ENCODE peak calls at places on chromosomes 7 and 10, in nine cellular contexts. J, W, X, U, E, P, F, O and A are unnamed samples.

GRCh38 chr10:118687472-118687871 is 67.3 kb downstream of the CACUL1 start:
- DNase-seq in U (no peak), E (no peak), W (no peak), P (no peak), J (no peak), X (no peak), O (no peak), F (no peak), A (no peak)

GRCh38 chr7:73308665-73309214 is at the start of gene NSUN5:
- DNase-seq in J (peak; percentile 94), F (peak; percentile 50), X (peak; percentile 95), O (peak; percentile 82), W (peak; percentile 60), E (peak; percentile 83), P (peak; percentile 71), U (peak; percentile 92), A (peak; percentile 94)

GRCh38 chr7:141328290-141328689 is 222.9 kb upstream of the AGK start:
- DNase-seq in P (no peak), O (no peak), X (no peak), E (no peak), F (no peak), U (no peak), W (no peak), J (no peak), A (peak; percentile 23)

GRCh38 chr10:73366381-73367298 is 8.0 kb upstream of the CFAP70 start:
- DNase-seq in F (no peak), E (no peak), W (no peak), O (no peak), X (no peak), P (no peak), J (no peak), U (no peak), A (no peak)

GRCh38 chr10:24541239-24541753 is 182.4 kb downstream of the ARHGAP21 start:
- DNase-seq in W (no peak), O (no peak), E (no peak), J (no peak), X (no peak), U (no peak), P (no peak), F (no peak), A (no peak)

GRCh38 chr10:132482090-132482489 is 55.5 kb upstream of the INPP5A start:
- DNase-seq in U (no peak), X (no peak), W (peak; percentile 84), O (no peak), F (no peak), J (no peak), E (no peak), P (no peak), A (no peak)

GRCh38 chr10:3172081-3172445 is 519 bp downstream of the PITRM1 start:
- DNase-seq in P (no peak), F (no peak), E (peak; percentile 9), W (peak; percentile 69), U (no peak), J (no peak), O (no peak), X (no peak), A (no peak)

GRCh38 chr7:34073676-34074075 is 168.3 kb downstream of the BMPER start:
- DNase-seq in E (no peak), P (no peak), W (peak; percentile 58), X (no peak), F (no peak), J (no peak), U (no peak), O (no peak), A (no peak)

GRCh38 chr10:17228081-17229015 is at the start of gene VIM:
- DNase-seq in W (peak; percentile 96), X (peak; percentile 90), O (peak; percentile 71), E (peak; percentile 76), F (peak; percentile 89), U (peak; percentile 88), J (peak; percentile 88), P (no peak), A (peak; percentile 90)

GRCh38 chr10:86872757-86873156 is 84.7 kb downstream of the MMRN2 start:
- DNase-seq in U (no peak), E (peak; percentile 69), F (no peak), P (no peak), W (peak; percentile 86), J (no peak), X (no peak), O (no peak), A (no peak)

GRCh38 chr10:71621783-71622526 is 97.6 kb downstream of the C10orf105 start:
- DNase-seq in U (no peak), J (no peak), E (no peak), W (peak; percentile 39), X (no peak), O (no peak), P (no peak), F (no peak), A (no peak)

GRCh38 chr10:36880898-36881297 is 244.5 kb upstream of the ANKRD30A start:
- DNase-seq in E (no peak), W (peak; percentile 75), X (no peak), F (no peak), U (no peak), J (no peak), P (no peak), O (no peak), A (no peak)

GRCh38 chr7:159139639-159140038 is 5.0 kb downstream of the VIPR2 start:
- DNase-seq in P (no peak), E (no peak), F (no peak), X (no peak), O (no peak), J (no peak), W (no peak), U (no peak), A (no peak)

GRCh38 chr7:1550846-1551155 is 5.2 kb downstream of the TMEM184A start:
- DNase-seq in F (no peak), X (no peak), W (no peak), P (no peak), O (no peak), J (no peak), E (no peak), U (no peak), A (no peak)

GRCh38 chr7:95897557-95898183 is 125.3 kb downstream of the DYNC1I1 start:
- DNase-seq in P (no peak), W (no peak), U (no peak), J (no peak), E (no peak), O (no peak), X (no peak), F (no peak), A (no peak)

GRCh38 chr7:140035400-140036223 is 27.1 kb downstream of the PARP12 start:
- DNase-seq in E (no peak), J (no peak), F (no peak), W (peak; percentile 39), U (no peak), P (no peak), X (no peak), O (no peak), A (no peak)

GRCh38 chr10:14560274-14560673 is 214.4 kb downstream of the FAM107B start:
- DNase-seq in E (peak; percentile 43), J (no peak), P (no peak), F (no peak), W (peak; percentile 31), U (peak; percentile 68), X (peak; percentile 76), O (no peak), A (no peak)

GRCh38 chr7:24828871-24829661 is 71.8 kb upstream of the GSDME start:
- DNase-seq in O (no peak), F (no peak), P (no peak), E (no peak), U (no peak), J (no peak), W (peak; percentile 75), X (no peak), A (no peak)

GRCh38 chr7:105402221-105403095 is 13.7 kb upstream of the SRPK2 start:
- DNase-seq in E (no peak), W (peak; percentile 41), F (no peak), O (no peak), X (no peak), P (no peak), J (no peak), U (no peak), A (no peak)

GRCh38 chr10:8054498-8055407 is at the start of gene GATA3:
- DNase-seq in U (peak; percentile 83), E (peak; percentile 45), F (no peak), J (peak; percentile 90), O (no peak), X (peak; percentile 92), W (no peak), P (no peak), A (peak; percentile 89)